ENCODE peak calls at places on chromosome 10, in five cellular contexts. P, G, Z, W and D are unnamed samples.
A peak's percentile ranks its signal among the peaks of the same experiment; 100 is the strongest.

GRCh38 chr10:122504551-122504950 is 43.2 kb downstream of the HTRA1 start:
- DNase-seq in Z (peak; percentile 89), P (no peak), G (peak; percentile 95), W (no peak), D (peak; percentile 93)

GRCh38 chr10:98920362-98920761 is 315.3 kb downstream of the HPSE2 start:
- DNase-seq in Z (no peak), P (no peak), G (no peak), W (no peak), D (no peak)

GRCh38 chr10:5546891-5547683 is 22.3 kb downstream of the CALML3 start:
- DNase-seq in P (no peak), W (no peak), G (no peak), Z (peak; percentile 89), D (no peak)

GRCh38 chr10:73413108-73413527 is 740 bp downstream of the ANXA7 start:
- DNase-seq in W (peak; percentile 23), G (peak; percentile 28), Z (peak; percentile 66), P (peak; percentile 70), D (peak; percentile 45)

GRCh38 chr10:102675887-102676616 is 31.8 kb downstream of the TRIM8 start:
- DNase-seq in Z (peak; percentile 85), P (no peak), G (peak; percentile 84), W (no peak), D (no peak)

GRCh38 chr10:126223512-126224067 is 164.7 kb downstream of the ADAM12 start:
- DNase-seq in G (no peak), W (no peak), Z (no peak), P (no peak), D (peak; percentile 39)

GRCh38 chr10:132677096-132677904 is 108.6 kb downstream of the NKX6-2 start:
- DNase-seq in W (no peak), Z (no peak), G (no peak), P (peak; percentile 35), D (no peak)

GRCh38 chr10:51162002-51162401 is 87.7 kb downstream of the PRKG1 start:
- DNase-seq in G (no peak), P (no peak), W (no peak), Z (no peak), D (peak; percentile 21)

GRCh38 chr10:21304198-21304597 is 221.3 kb downstream of the SKIDA1 start:
- DNase-seq in G (no peak), P (no peak), Z (no peak), W (no peak), D (no peak)

GRCh38 chr10:124535731-124536495 is 74.3 kb downstream of the LHPP start:
- DNase-seq in P (no peak), W (no peak), G (no peak), Z (no peak), D (no peak)

GRCh38 chr10:3123571-3124411 is 48.8 kb downstream of the PITRM1 start:
- DNase-seq in G (no peak), W (no peak), P (no peak), Z (no peak), D (no peak)

GRCh38 chr10:43354879-43355380 is 16.5 kb upstream of the FXYD4 start:
- DNase-seq in Z (no peak), P (no peak), W (no peak), G (no peak), D (no peak)

GRCh38 chr10:85602713-85603112 is 763.9 kb downstream of the GRID1 start:
- DNase-seq in W (no peak), P (no peak), G (no peak), Z (no peak), D (no peak)

GRCh38 chr10:85598646-85599045 is 767.9 kb downstream of the GRID1 start:
- DNase-seq in P (no peak), W (no peak), Z (no peak), G (no peak), D (no peak)

GRCh38 chr10:30365278-30365677 is 16.2 kb upstream of the MTPAP start:
- DNase-seq in G (no peak), P (no peak), W (no peak), Z (peak; percentile 62), D (no peak)

GRCh38 chr10:63114031-63114814 is 18.9 kb upstream of the NRBF2 start:
- DNase-seq in W (no peak), P (no peak), Z (peak; percentile 55), G (peak; percentile 67), D (no peak)

GRCh38 chr10:8055420-8056349 is 1.2 kb downstream of the GATA3 start:
- DNase-seq in Z (no peak), P (peak; percentile 62), G (no peak), W (no peak), D (no peak)

GRCh38 chr10:102310356-102311024 is 65.2 kb downstream of the GBF1 start:
- DNase-seq in Z (peak; percentile 85), W (no peak), G (peak; percentile 70), P (no peak), D (no peak)

GRCh38 chr10:67788028-67788886 is 49.7 kb downstream of the DNAJC12 start:
- DNase-seq in P (peak; percentile 77), W (peak; percentile 56), G (peak; percentile 17), Z (peak; percentile 34), D (peak; percentile 62)